ENCODE peak calls at places on chromosome 19, in five cellular contexts. One of them, this sample, is unnamed.

GRCh38 chr19:2823646-2824045 is 4.0 kb downstream of the ZNF554 start:
- DNase-seq in A549: no peak
- DNase-seq in stimulated activated CD4-positive, alpha-beta T cell treated with anti-CD3 and anti-CD28 coated beads, TNF-alpha, amount 100 ng/mL, for 24 hours: no peak
- DNase-seq in HL-60: no peak
- DNase-seq in GDM1: no peak
- DNase-seq in this sample: no peak

GRCh38 chr19:42445948-42446347 is 3.2 kb upstream of the CXCL17 start:
- DNase-seq in A549: no peak
- DNase-seq in HL-60: no peak
- DNase-seq in GDM1: no peak
- DNase-seq in stimulated activated CD4-positive, alpha-beta T cell treated with anti-CD3 and anti-CD28 coated beads, TNF-alpha, amount 100 ng/mL, for 24 hours: no peak
- DNase-seq in this sample: no peak

GRCh38 chr19:48111280-48111679 is 663 bp upstream of the PLA2G4C start:
- DNase-seq in stimulated activated CD4-positive, alpha-beta T cell treated with anti-CD3 and anti-CD28 coated beads, TNF-alpha, amount 100 ng/mL, for 24 hours: no peak
- DNase-seq in A549: no peak
- DNase-seq in GDM1: no peak
- DNase-seq in HL-60: no peak
- DNase-seq in this sample: no peak

GRCh38 chr19:6772028-6772865 is at the start of gene VAV1:
- DNase-seq in stimulated activated CD4-positive, alpha-beta T cell treated with anti-CD3 and anti-CD28 coated beads, TNF-alpha, amount 100 ng/mL, for 24 hours: peak
- DNase-seq in GDM1: peak
- DNase-seq in A549: no peak
- DNase-seq in HL-60: peak
- DNase-seq in this sample: peak

GRCh38 chr19:47723573-47723923 is 10.3 kb downstream of the EHD2 start:
- DNase-seq in GDM1: peak
- DNase-seq in stimulated activated CD4-positive, alpha-beta T cell treated with anti-CD3 and anti-CD28 coated beads, TNF-alpha, amount 100 ng/mL, for 24 hours: no peak
- DNase-seq in A549: peak
- DNase-seq in HL-60: peak
- DNase-seq in this sample: no peak

GRCh38 chr19:28377077-28377476 is 835.9 kb downstream of the UQCRFS1 start:
- DNase-seq in HL-60: no peak
- DNase-seq in stimulated activated CD4-positive, alpha-beta T cell treated with anti-CD3 and anti-CD28 coated beads, TNF-alpha, amount 100 ng/mL, for 24 hours: no peak
- DNase-seq in A549: no peak
- DNase-seq in GDM1: no peak
- DNase-seq in this sample: no peak

GRCh38 chr19:18473003-18473705 is 35.2 kb upstream of the ISYNA1 start:
- DNase-seq in stimulated activated CD4-positive, alpha-beta T cell treated with anti-CD3 and anti-CD28 coated beads, TNF-alpha, amount 100 ng/mL, for 24 hours: no peak
- DNase-seq in HL-60: no peak
- DNase-seq in A549: no peak
- DNase-seq in GDM1: no peak
- DNase-seq in this sample: no peak

GRCh38 chr19:4066682-4067395 is at the start of gene ZBTB7A:
- DNase-seq in HL-60: peak
- DNase-seq in stimulated activated CD4-positive, alpha-beta T cell treated with anti-CD3 and anti-CD28 coated beads, TNF-alpha, amount 100 ng/mL, for 24 hours: peak
- DNase-seq in A549: peak
- DNase-seq in GDM1: peak
- DNase-seq in this sample: peak

GRCh38 chr19:53192771-53193533 is at the start of gene ZNF665:
- DNase-seq in A549: no peak
- DNase-seq in stimulated activated CD4-positive, alpha-beta T cell treated with anti-CD3 and anti-CD28 coated beads, TNF-alpha, amount 100 ng/mL, for 24 hours: peak
- DNase-seq in GDM1: peak
- DNase-seq in HL-60: peak
- DNase-seq in this sample: no peak

GRCh38 chr19:4233282-4233853 is 4.0 kb downstream of the EBI3 start:
- DNase-seq in GDM1: peak
- DNase-seq in HL-60: no peak
- DNase-seq in A549: peak
- DNase-seq in stimulated activated CD4-positive, alpha-beta T cell treated with anti-CD3 and anti-CD28 coated beads, TNF-alpha, amount 100 ng/mL, for 24 hours: peak
- DNase-seq in this sample: peak

GRCh38 chr19:17560205-17560595 is 4.8 kb downstream of the COLGALT1 start:
- DNase-seq in GDM1: no peak
- DNase-seq in HL-60: no peak
- DNase-seq in A549: peak
- DNase-seq in stimulated activated CD4-positive, alpha-beta T cell treated with anti-CD3 and anti-CD28 coated beads, TNF-alpha, amount 100 ng/mL, for 24 hours: no peak
- DNase-seq in this sample: no peak

GRCh38 chr19:18097217-18097992 is at the start of gene MAST3:
- DNase-seq in A549: peak
- DNase-seq in GDM1: peak
- DNase-seq in HL-60: peak
- DNase-seq in stimulated activated CD4-positive, alpha-beta T cell treated with anti-CD3 and anti-CD28 coated beads, TNF-alpha, amount 100 ng/mL, for 24 hours: peak
- DNase-seq in this sample: no peak

GRCh38 chr19:2524840-2525723 is 49.2 kb downstream of the GADD45B start:
- DNase-seq in stimulated activated CD4-positive, alpha-beta T cell treated with anti-CD3 and anti-CD28 coated beads, TNF-alpha, amount 100 ng/mL, for 24 hours: no peak
- DNase-seq in A549: peak
- DNase-seq in HL-60: no peak
- DNase-seq in GDM1: no peak
- DNase-seq in this sample: no peak

GRCh38 chr19:10191347-10191746 is 3.4 kb downstream of the DNMT1 start:
- DNase-seq in A549: peak
- DNase-seq in HL-60: no peak
- DNase-seq in GDM1: no peak
- DNase-seq in stimulated activated CD4-positive, alpha-beta T cell treated with anti-CD3 and anti-CD28 coated beads, TNF-alpha, amount 100 ng/mL, for 24 hours: no peak
- DNase-seq in this sample: no peak

GRCh38 chr19:4987692-4988370 is 18.9 kb downstream of the KDM4B start:
- DNase-seq in GDM1: no peak
- DNase-seq in HL-60: no peak
- DNase-seq in stimulated activated CD4-positive, alpha-beta T cell treated with anti-CD3 and anti-CD28 coated beads, TNF-alpha, amount 100 ng/mL, for 24 hours: no peak
- DNase-seq in A549: no peak
- DNase-seq in this sample: no peak

GRCh38 chr19:44817725-44818469 is 9.0 kb downstream of the BCAM start:
- DNase-seq in stimulated activated CD4-positive, alpha-beta T cell treated with anti-CD3 and anti-CD28 coated beads, TNF-alpha, amount 100 ng/mL, for 24 hours: no peak
- DNase-seq in HL-60: no peak
- DNase-seq in GDM1: no peak
- DNase-seq in A549: no peak
- DNase-seq in this sample: no peak

GRCh38 chr19:2192862-2193261 is 29.1 kb downstream of the DOT1L start:
- DNase-seq in stimulated activated CD4-positive, alpha-beta T cell treated with anti-CD3 and anti-CD28 coated beads, TNF-alpha, amount 100 ng/mL, for 24 hours: no peak
- DNase-seq in HL-60: no peak
- DNase-seq in GDM1: no peak
- DNase-seq in A549: no peak
- DNase-seq in this sample: no peak

GRCh38 chr19:35213678-35214632 is 14.6 kb downstream of the FAM187B start:
- DNase-seq in A549: peak
- DNase-seq in GDM1: peak
- DNase-seq in stimulated activated CD4-positive, alpha-beta T cell treated with anti-CD3 and anti-CD28 coated beads, TNF-alpha, amount 100 ng/mL, for 24 hours: peak
- DNase-seq in HL-60: peak
- DNase-seq in this sample: no peak

GRCh38 chr19:49766007-49766937 is 529 bp upstream of the AP2A1 start:
- DNase-seq in GDM1: peak
- DNase-seq in HL-60: peak
- DNase-seq in A549: peak
- DNase-seq in stimulated activated CD4-positive, alpha-beta T cell treated with anti-CD3 and anti-CD28 coated beads, TNF-alpha, amount 100 ng/mL, for 24 hours: peak
- DNase-seq in this sample: peak

GRCh38 chr19:27971071-27971470 is 1241.9 kb downstream of the UQCRFS1 start:
- DNase-seq in GDM1: no peak
- DNase-seq in A549: peak
- DNase-seq in HL-60: no peak
- DNase-seq in stimulated activated CD4-positive, alpha-beta T cell treated with anti-CD3 and anti-CD28 coated beads, TNF-alpha, amount 100 ng/mL, for 24 hours: no peak
- DNase-seq in this sample: no peak

GRCh38 chr19:43395561-43395960 is 19.1 kb upstream of the TEX101 start:
- DNase-seq in A549: no peak
- DNase-seq in stimulated activated CD4-positive, alpha-beta T cell treated with anti-CD3 and anti-CD28 coated beads, TNF-alpha, amount 100 ng/mL, for 24 hours: no peak
- DNase-seq in GDM1: no peak
- DNase-seq in HL-60: no peak
- DNase-seq in this sample: no peak

GRCh38 chr19:1431759-1432506 is 6.3 kb upstream of the RPS15 start:
- DNase-seq in GDM1: no peak
- DNase-seq in stimulated activated CD4-positive, alpha-beta T cell treated with anti-CD3 and anti-CD28 coated beads, TNF-alpha, amount 100 ng/mL, for 24 hours: no peak
- DNase-seq in HL-60: no peak
- DNase-seq in A549: no peak
- DNase-seq in this sample: no peak

This sample was measured in NK-92 treated with Interleukin-12 subunit alpha and Interleukin-12 subunit beta, amount 100 ng/mL, for 24 hours.